ENCODE peak calls at places on chromosomes 1 and 21, in six cellular contexts. X is neuronal stem cell, V is IMR-90, A is H1, K is mesenchymal stem cell, L is trophoblast cell. C is an unnamed sample.

GRCh38 chr1:41713557-41714327 is 205.0 kb downstream of the HIVEP3 start:
- DNase-seq in X (no peak), V (peak), A (peak), K (peak), L (no peak), C (no peak)

GRCh38 chr1:46333300-46334029 is 7.1 kb upstream of the NSUN4 start:
- DNase-seq in X (no peak), V (peak), A (peak), K (peak), L (no peak), C (peak)

GRCh38 chr1:47331875-47332274 is 1.7 kb upstream of the CMPK1 start:
- DNase-seq in X (no peak), V (no peak), A (no peak), K (no peak), L (no peak), C (no peak)

GRCh38 chr1:54950361-54951163 is 29.9 kb upstream of the TMEM61 start:
- DNase-seq in X (peak), V (peak), A (peak), K (peak), L (peak), C (peak)

GRCh38 chr1:173479649-173480048 is 2.5 kb downstream of the PRDX6 start:
- DNase-seq in X (no peak), V (peak), A (no peak), K (peak), L (no peak), C (no peak)

GRCh38 chr1:154808909-154809262 is 61.2 kb downstream of the KCNN3 start:
- DNase-seq in X (no peak), V (peak), A (no peak), K (peak), L (peak), C (no peak)

GRCh38 chr1:234927312-234927967 is 201.2 kb downstream of the TOMM20 start:
- DNase-seq in X (no peak), V (no peak), A (no peak), K (no peak), L (no peak), C (peak)

GRCh38 chr1:53727461-53727860 is 11.5 kb downstream of the GLIS1 start:
- DNase-seq in X (no peak), V (no peak), A (no peak), K (no peak), L (no peak), C (no peak)

GRCh38 chr1:53705446-53706096 is 33.4 kb downstream of the GLIS1 start:
- DNase-seq in X (no peak), V (no peak), A (no peak), K (no peak), L (no peak), C (no peak)

GRCh38 chr21:43467785-43468184 is 40.9 kb upstream of the SIK1 start:
- DNase-seq in X (no peak), V (no peak), A (no peak), K (no peak), L (no peak), C (no peak)

GRCh38 chr1:115326419-115326818 is 11.6 kb downstream of the NGF start:
- DNase-seq in X (no peak), V (no peak), A (no peak), K (no peak), L (no peak), C (no peak)

GRCh38 chr1:10471411-10472219 is 714 bp downstream of the DFFA start:
- DNase-seq in X (no peak), V (peak), A (no peak), K (no peak), L (no peak), C (no peak)

GRCh38 chr1:51313268-51313852 is 17.0 kb downstream of the TTC39A start:
- DNase-seq in X (no peak), V (no peak), A (no peak), K (no peak), L (no peak), C (peak)

GRCh38 chr1:11708554-11709350 is 17.2 kb downstream of the DRAXIN start:
- DNase-seq in X (no peak), V (no peak), A (no peak), K (no peak), L (no peak), C (no peak)

GRCh38 chr1:172054172-172054571 is 212.9 kb downstream of the DNM3 start:
- DNase-seq in X (no peak), V (no peak), A (no peak), K (peak), L (no peak), C (no peak)

GRCh38 chr1:69163779-69164178 is 403.9 kb upstream of the LRRC7 start:
- DNase-seq in X (no peak), V (no peak), A (no peak), K (no peak), L (no peak), C (no peak)

GRCh38 chr1:94327001-94327685 is 89.8 kb upstream of the ARHGAP29 start:
- DNase-seq in X (peak), V (peak), A (peak), K (peak), L (no peak), C (peak)

GRCh38 chr1:237204841-237205240 is 162.9 kb downstream of the RYR2 start:
- DNase-seq in X (no peak), V (no peak), A (no peak), K (no peak), L (no peak), C (no peak)

GRCh38 chr21:40976198-40977114 is 129.5 kb upstream of the DSCAM start:
- DNase-seq in X (no peak), V (no peak), A (no peak), K (no peak), L (no peak), C (no peak)

GRCh38 chr1:25586181-25586588 is 30.4 kb upstream of the MAN1C1 start:
- DNase-seq in X (no peak), V (no peak), A (no peak), K (no peak), L (no peak), C (peak)

GRCh38 chr1:16211824-16212223 is 628 bp downstream of the ARHGEF19 start:
- DNase-seq in X (no peak), V (no peak), A (no peak), K (no peak), L (no peak), C (no peak)

GRCh38 chr1:10430216-10431064 is at the start of gene CENPS:
- DNase-seq in X (peak), V (peak), A (peak), K (peak), L (peak), C (peak)

GRCh38 chr1:22142315-22143064 is 407 bp downstream of the WNT4 start:
- DNase-seq in X (no peak), V (no peak), A (no peak), K (peak), L (peak), C (no peak)

GRCh38 chr1:6794164-6794563 is 8.9 kb downstream of the CAMTA1 start:
- DNase-seq in X (no peak), V (peak), A (no peak), K (peak), L (no peak), C (no peak)

GRCh38 chr1:12542138-12542465 is 75.9 kb downstream of the DHRS3 start:
- DNase-seq in X (no peak), V (no peak), A (no peak), K (no peak), L (no peak), C (no peak)

GRCh38 chr1:53288247-53289049 is 39.4 kb downstream of the LRP8 start:
- DNase-seq in X (peak), V (no peak), A (no peak), K (no peak), L (no peak), C (no peak)

GRCh38 chr1:206979379-206980043 is 9.3 kb upstream of the FCAMR start:
- DNase-seq in X (no peak), V (peak), A (no peak), K (peak), L (no peak), C (no peak)

DNA sequence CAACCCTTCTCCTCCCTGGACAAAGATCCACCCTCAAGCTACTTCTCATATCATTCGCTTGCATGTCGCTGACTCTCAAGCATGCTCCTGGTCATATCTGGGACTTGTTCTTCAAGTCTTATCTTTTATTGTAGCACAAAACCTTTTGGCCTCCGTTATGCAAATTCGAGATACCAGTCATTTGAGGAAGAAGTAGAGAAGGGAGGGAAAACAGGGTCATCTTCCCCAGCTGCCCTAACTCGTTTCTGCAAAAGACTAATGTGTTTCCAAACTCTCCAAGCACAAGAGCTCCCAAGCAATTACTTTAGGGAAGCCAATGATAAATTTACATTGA is 63.8 kb upstream of the ETS2 start:
- DNase-seq in X (no peak), V (no peak), A (no peak), K (no peak), L (peak), C (no peak)
- H4K91ac ChIP-seq in X (no peak), V (peak), A (no peak), K (no peak), L (peak), C (no peak)

GRCh38 chr1:88650676-88651418 is 33.2 kb upstream of the PKN2 start:
- DNase-seq in X (no peak), V (peak), A (no peak), K (peak), L (no peak), C (no peak)
- H2BK5ac ChIP-seq in X (no peak), V (no peak), A (no peak), K (no peak), L (no peak), C (no peak)

GRCh38 chr1:242710286-242710685 is 185.8 kb upstream of the PLD5 start:
- DNase-seq in X (no peak), V (no peak), A (no peak), K (no peak), L (no peak), C (no peak)

GRCh38 chr1:242710847-242711246 is 186.3 kb upstream of the PLD5 start:
- DNase-seq in X (no peak), V (no peak), A (no peak), K (no peak), L (no peak), C (no peak)

DNA sequence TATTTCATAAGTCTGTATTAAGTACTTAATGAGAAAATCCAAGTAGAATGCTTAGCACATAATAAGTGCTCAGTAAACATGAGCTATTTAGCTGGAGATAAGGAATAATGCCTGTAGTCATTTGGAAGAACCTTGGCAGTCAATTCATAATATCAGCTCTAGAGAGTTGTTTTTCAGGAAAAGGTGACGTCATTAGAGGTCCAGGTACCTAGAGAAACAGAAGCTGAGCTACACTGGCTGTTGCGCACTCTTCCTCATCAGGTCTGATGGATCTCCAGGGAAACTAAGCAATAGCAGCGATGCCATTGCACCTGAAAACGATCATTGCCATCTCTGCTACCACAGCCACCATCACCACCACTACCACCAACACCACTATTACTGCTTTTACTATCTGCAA is 187.8 kb upstream of the PLD5 start:
- DNase-seq in X (no peak), V (no peak), A (no peak), K (no peak), L (no peak), C (no peak)
- H4K91ac ChIP-seq in X (no peak), V (no peak), A (no peak), K (no peak), L (no peak), C (no peak)

DNA sequence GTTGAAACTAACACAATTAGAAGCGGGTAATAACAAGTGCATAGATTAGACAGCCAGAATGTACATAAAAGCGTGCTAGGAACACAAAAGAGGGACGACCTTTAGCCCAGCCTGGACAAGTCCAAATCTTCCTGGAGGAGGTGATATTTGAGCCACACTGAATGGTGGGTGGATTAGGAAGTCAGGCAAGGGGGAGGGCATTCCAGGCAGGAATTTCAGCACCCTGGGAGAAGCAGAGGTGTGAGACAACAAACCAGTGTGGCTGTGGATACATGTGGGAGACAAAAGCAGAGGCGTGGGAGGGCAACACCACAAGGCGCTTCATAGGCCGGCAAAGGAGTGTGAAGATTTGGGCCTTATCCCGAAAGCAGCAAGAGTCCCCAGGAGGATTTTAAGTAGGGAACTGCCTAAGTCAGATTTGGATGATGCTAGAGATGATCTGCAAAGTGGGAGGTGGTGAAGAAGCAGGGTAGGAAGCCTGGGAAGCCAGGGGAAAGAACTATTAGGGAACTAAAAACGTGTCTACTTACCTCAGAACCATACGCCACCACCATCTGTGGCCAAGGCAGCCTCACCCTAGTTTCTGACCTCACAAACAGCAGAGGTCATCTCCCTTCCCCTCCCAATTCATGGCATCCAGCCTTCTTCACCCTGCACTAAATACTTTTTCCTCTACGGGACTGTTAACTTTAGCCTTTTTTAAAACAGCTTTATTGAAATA is 81.8 kb downstream of the GLUL start:
- DNase-seq in X (no peak), V (no peak), A (no peak), K (no peak), L (no peak), C (no peak)
- H2BK5ac ChIP-seq in X (no peak), V (no peak), A (no peak), K (no peak), L (no peak), C (no peak)

DNA sequence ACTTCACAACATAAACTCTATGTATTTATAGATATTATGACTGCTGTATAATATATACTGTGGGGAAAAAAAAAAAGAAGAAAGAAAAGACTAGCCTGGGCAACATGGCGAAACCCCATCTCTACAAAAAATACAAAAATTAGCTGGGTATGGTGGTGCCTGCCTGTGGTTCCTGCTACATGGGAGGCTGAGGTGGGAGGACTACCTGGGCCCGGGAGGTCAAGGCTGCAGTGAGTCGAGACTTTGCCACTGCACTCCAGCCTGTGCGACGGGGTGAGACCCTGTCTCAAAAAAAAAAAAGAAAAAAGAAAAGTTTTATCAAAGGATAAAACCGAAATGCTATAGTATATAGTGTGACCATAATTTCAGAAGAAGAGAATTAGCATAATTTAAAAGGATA is 2.7 kb downstream of the EXOC8 start:
- DNase-seq in X (no peak), V (no peak), A (no peak), K (no peak), L (no peak), C (no peak)
- H4K91ac ChIP-seq in X (no peak), V (no peak), A (no peak), K (no peak), L (no peak), C (no peak)

DNA sequence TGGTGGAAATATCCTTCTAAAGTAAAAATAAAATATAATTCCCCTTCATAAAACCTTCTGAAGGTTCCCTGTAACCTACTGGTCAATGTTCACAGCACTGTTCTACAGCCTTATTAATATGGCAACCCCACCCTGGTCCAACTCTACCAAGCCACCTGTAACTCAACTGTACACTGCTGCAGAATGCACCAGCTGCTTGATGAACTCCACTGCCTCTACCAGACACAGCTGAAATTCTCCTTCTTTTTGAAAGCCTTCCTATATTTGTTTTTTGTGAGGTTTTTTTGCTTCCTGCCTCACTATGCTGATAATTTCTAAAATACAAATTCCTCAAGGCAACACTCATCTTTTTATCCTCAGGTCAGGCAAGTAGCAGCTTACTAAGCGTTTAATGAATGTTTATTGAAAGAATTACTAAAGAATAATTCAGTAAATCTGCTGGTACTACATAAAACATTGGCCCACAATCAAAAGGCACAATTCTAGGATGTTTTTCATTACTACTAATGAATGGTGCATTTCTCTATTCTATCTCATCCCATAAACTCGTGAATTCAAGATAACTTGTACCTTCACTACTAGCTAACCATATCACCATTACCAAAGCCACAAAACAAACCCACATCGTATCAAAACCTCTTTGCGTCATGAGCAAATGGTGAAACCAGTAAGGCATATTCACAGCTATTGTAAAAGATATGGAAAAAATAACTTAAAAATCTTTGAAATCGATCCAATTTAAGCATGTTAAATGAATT is 2.4 kb downstream of the SSX2IP start:
- DNase-seq in X (no peak), V (peak), A (no peak), K (no peak), L (no peak), C (no peak)
- H2BK5ac ChIP-seq in X (no peak), V (no peak), A (no peak), K (no peak), L (no peak), C (no peak)

C was measured in H9.